ENCODE peak calls at places on chromosomes 5 and 9, in five cellular contexts. Z, P, X, V and N are unnamed samples.

GRCh38 chr5:90233496-90233895 is 176.1 kb downstream of the CETN3 start:
- DNase-seq in X (peak), V (no peak), Z (no peak), P (no peak), N (no peak)

GRCh38 chr9:91134608-91135007 is 227.1 kb downstream of the AUH start:
- DNase-seq in P (no peak), Z (no peak), X (no peak), V (no peak), N (no peak)

GRCh38 chr5:180137401-180138213 is 66.0 kb upstream of the RNF130 start:
- DNase-seq in P (no peak), Z (no peak), X (no peak), V (no peak), N (no peak)

GRCh38 chr5:6158974-6159863 is 219.1 kb downstream of the MED10 start:
- DNase-seq in X (peak), Z (no peak), P (no peak), V (peak), N (no peak)

GRCh38 chr5:173396311-173396993 is 68.2 kb upstream of the STC2 start:
- DNase-seq in X (peak), P (peak), Z (no peak), V (no peak), N (no peak)

GRCh38 chr9:138099803-138100598 is 222.4 kb downstream of the CACNA1B start:
- DNase-seq in V (no peak), X (no peak), Z (no peak), P (no peak), N (no peak)

GRCh38 chr5:94908889-94909480 is 290.5 kb downstream of the SLF1 start:
- DNase-seq in P (peak), X (peak), V (peak), Z (no peak), N (peak)

GRCh38 chr9:13648676-13649075 is 369.2 kb upstream of the MPDZ start:
- DNase-seq in P (no peak), Z (no peak), V (no peak), X (no peak), N (no peak)

GRCh38 chr9:124527781-124528180 is 20.6 kb upstream of the NR5A1 start:
- DNase-seq in V (peak), P (no peak), X (peak), Z (no peak), N (no peak)

GRCh38 chr5:83472213-83472507 is 616 bp downstream of the VCAN start:
- DNase-seq in P (no peak), Z (no peak), V (no peak), X (no peak), N (no peak)

GRCh38 chr9:131986089-131986488 is 93.6 kb downstream of the MED27 start:
- DNase-seq in Z (no peak), P (no peak), V (no peak), X (no peak), N (no peak)

GRCh38 chr9:125460346-125460745 is 198.7 kb downstream of the GAPVD1 start:
- DNase-seq in P (no peak), X (no peak), Z (no peak), V (peak), N (no peak)

GRCh38 chr9:135166566-135166965 is 79.1 kb downstream of the OLFM1 start:
- DNase-seq in P (no peak), Z (no peak), V (no peak), X (no peak), N (no peak)

GRCh38 chr5:173925449-173926071 is 37.4 kb downstream of the CPEB4 start:
- DNase-seq in Z (peak), X (peak), P (no peak), V (peak), N (no peak)

GRCh38 chr5:108184940-108185339 is 197.0 kb downstream of the FBXL17 start:
- DNase-seq in Z (no peak), P (no peak), X (no peak), V (no peak), N (no peak)

GRCh38 chr5:136906545-136906944 is 541.2 kb upstream of the TRPC7 start:
- DNase-seq in P (no peak), Z (no peak), V (no peak), X (no peak), N (no peak)
- H3K27ac ChIP-seq in P (no peak), Z (no peak), V (no peak), X (no peak), N (no peak)

DNA sequence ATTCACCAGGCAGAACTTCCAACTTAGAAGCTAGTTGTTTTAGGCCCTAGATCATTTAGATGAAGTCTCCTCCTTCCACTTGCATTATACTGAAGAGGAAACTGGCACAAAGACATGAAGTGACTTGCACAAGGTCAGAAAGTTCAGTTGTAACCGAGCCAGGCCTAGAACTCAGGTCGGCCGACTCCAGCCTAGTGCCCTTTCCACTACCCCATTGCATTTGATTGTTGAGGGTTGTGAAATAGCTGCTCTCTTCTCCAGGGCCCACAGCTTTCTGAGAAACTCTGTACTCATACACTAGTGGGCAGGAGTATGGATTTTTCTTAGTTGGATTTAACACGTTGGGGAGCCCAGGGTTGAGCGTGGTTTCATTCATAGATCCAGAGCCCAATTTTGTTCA is 5.6 kb downstream of the ZNF462 start:
- DNase-seq in X (peak), Z (no peak), V (peak), P (no peak), N (no peak)
- H3K27ac ChIP-seq in X (peak), Z (no peak), V (no peak), P (no peak), N (no peak)

GRCh38 chr9:92529124-92529523 is 6.7 kb downstream of the ECM2 start:
- DNase-seq in Z (no peak), P (no peak), X (no peak), V (no peak), N (no peak)

GRCh38 chr9:92535940-92536850 is at the start of gene ECM2:
- DNase-seq in V (peak), Z (no peak), P (no peak), X (peak), N (no peak)

GRCh38 chr9:92538541-92538940 is 2.8 kb upstream of the ECM2 start:
- DNase-seq in Z (no peak), V (no peak), X (peak), P (no peak), N (no peak)

GRCh38 chr9:92530893-92531292 is 4.9 kb downstream of the ECM2 start:
- DNase-seq in V (no peak), P (no peak), Z (no peak), X (no peak), N (no peak)

GRCh38 chr9:92534199-92535159 is 1.3 kb downstream of the ECM2 start:
- DNase-seq in P (no peak), Z (no peak), V (peak), X (peak), N (no peak)
- H3K27ac ChIP-seq in P (no peak), Z (no peak), V (peak), X (no peak), N (no peak)

DNA sequence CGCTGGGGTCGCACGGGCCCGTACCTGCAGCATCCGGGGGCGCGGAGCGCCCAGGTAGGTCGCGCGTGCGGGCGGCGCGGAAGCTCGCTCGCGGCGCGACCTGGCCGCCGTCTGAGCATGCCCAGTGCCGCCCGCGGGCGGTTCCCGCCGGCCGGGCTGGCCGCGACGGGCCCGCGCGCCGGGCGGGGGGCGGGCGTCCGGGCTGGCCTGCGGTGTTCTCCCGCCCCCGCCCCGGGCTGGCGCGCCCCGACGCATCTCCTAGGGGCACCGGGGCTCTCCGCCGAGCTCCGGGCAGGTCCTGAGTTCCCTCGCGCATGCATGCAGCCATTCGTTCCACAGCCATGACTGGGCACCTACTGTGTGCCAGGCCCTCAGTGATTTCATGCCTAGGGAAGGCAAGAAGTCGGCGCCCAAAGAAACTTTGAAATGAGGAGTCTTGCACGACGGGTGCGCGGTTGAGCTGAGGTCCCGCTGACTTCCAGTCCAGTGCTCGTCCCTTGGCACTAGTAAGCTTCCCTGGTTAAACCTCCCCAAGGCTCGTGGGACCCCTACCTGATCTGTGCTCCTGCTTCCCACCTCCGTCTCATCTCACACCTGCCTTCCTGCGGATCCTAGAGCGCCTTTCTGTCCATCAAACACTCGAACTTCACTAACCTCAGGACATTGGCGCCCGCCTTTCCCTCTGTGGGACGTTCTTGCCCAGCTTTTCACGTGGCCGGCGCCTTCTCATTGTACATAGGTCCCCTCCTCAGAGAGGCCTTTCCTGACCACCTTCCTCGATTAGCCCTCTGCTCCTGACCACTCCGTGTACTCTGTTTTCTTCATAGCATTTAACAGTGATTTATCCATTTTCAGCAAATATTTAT is at the start of gene PTPN3:
- DNase-seq in P (no peak), V (no peak), X (peak), Z (no peak), N (no peak)
- H3K27ac ChIP-seq in P (no peak), V (no peak), X (no peak), Z (no peak), N (no peak)